ENCODE peak calls at places on chromosomes 5 and 9, in nine cellular contexts. F is fibroblast of lung, C is cardiac muscle cell, W is neural progenitor cell, N is heart left ventricle, E is lower leg skin, U is SK-N-SH, I is fibroblast of the aortic adventitia, P is stomach. T is an unnamed sample.

GRCh38 chr5:10354048-10354872 is 765 bp downstream of the MARCHF6 start:
- DNase-seq in C (peak), F (peak), I (peak), E (no peak), N (peak), P (peak), W (peak), U (no peak), T (no peak)

GRCh38 chr9:37262410-37262809 is 142.0 kb downstream of the ZCCHC7 start:
- DNase-seq in E (no peak), C (peak), F (peak), P (no peak), I (peak), U (peak), W (peak), N (no peak), T (no peak)

GRCh38 chr9:110029422-110029814 is 178.5 kb downstream of the C9orf152 start:
- DNase-seq in I (peak), F (peak), P (no peak), N (no peak), E (peak), C (peak), U (no peak), W (no peak), T (no peak)

GRCh38 chr5:169426674-169427250 is 125.8 kb upstream of the SLIT3 start:
- DNase-seq in U (no peak), F (no peak), I (no peak), W (no peak), C (no peak), P (no peak), E (no peak), N (no peak), T (no peak)

GRCh38 chr9:135839516-135839915 is 67.8 kb downstream of the CAMSAP1 start:
- DNase-seq in F (no peak), I (no peak), N (no peak), E (peak), W (no peak), C (no peak), P (no peak), U (no peak), T (no peak)

GRCh38 chr9:87685871-87686519 is 39.9 kb upstream of the CTSL start:
- DNase-seq in C (no peak), U (no peak), I (no peak), E (peak), F (peak), W (no peak), N (no peak), P (no peak), T (peak)

GRCh38 chr5:112183103-112183634 is 235.9 kb downstream of the EPB41L4A start:
- DNase-seq in C (peak), N (no peak), P (no peak), U (no peak), F (no peak), E (no peak), W (peak), I (peak), T (peak)

GRCh38 chr5:76764374-76764773 is 48.4 kb downstream of the F2R start:
- DNase-seq in F (no peak), N (no peak), C (no peak), I (no peak), P (no peak), E (no peak), W (no peak), U (no peak), T (no peak)

GRCh38 chr9:14362175-14362574 is 48.2 kb upstream of the NFIB start:
- DNase-seq in F (peak), I (peak), U (no peak), C (no peak), E (no peak), W (no peak), N (no peak), P (no peak), T (no peak)

GRCh38 chr5:55450050-55450765 is 84.6 kb downstream of the PLPP1 start:
- DNase-seq in W (no peak), F (peak), C (peak), P (no peak), U (no peak), N (no peak), E (no peak), I (peak), T (no peak)

GRCh38 chr9:37904647-37905505 is 949 bp upstream of the SLC25A51 start:
- DNase-seq in C (peak), N (peak), F (peak), U (peak), W (no peak), P (no peak), E (peak), I (peak), T (no peak)

GRCh38 chr5:135391869-135392255 is 7.2 kb downstream of the MACROH2A1 start:
- DNase-seq in W (no peak), C (no peak), F (no peak), U (no peak), N (no peak), I (no peak), P (no peak), E (peak), T (no peak)

GRCh38 chr9:1768561-1768960 is 246.6 kb upstream of the SMARCA2 start:
- DNase-seq in U (no peak), F (no peak), P (no peak), W (no peak), C (no peak), E (no peak), I (no peak), N (no peak), T (no peak)

GRCh38 chr9:73348485-73348884 is 196.8 kb downstream of the ANXA1 start:
- DNase-seq in P (no peak), W (peak), C (peak), U (no peak), I (peak), N (no peak), E (no peak), F (no peak), T (peak)

GRCh38 chr9:107431461-107431860 is 58.1 kb downstream of the KLF4 start:
- DNase-seq in W (no peak), F (no peak), N (no peak), E (no peak), U (no peak), I (no peak), P (no peak), C (no peak), T (no peak)

GRCh38 chr5:72154076-72154756 is 46.9 kb downstream of the MAP1B start:
- DNase-seq in E (no peak), N (peak), C (no peak), I (no peak), U (peak), W (no peak), F (no peak), P (peak), T (no peak)

GRCh38 chr9:80555782-80556325 is 984.1 kb downstream of the TLE4 start:
- DNase-seq in W (no peak), I (no peak), N (no peak), C (peak), P (no peak), F (peak), E (no peak), U (no peak), T (no peak)

GRCh38 chr9:35415769-35416427 is 74.0 kb upstream of the RUSC2 start:
- DNase-seq in P (no peak), I (no peak), U (no peak), C (no peak), W (peak), N (no peak), E (no peak), F (no peak), T (no peak)

GRCh38 chr5:138601444-138601843 is 26.2 kb upstream of the HSPA9 start:
- DNase-seq in F (peak), W (no peak), E (peak), P (peak), I (peak), N (no peak), C (peak), U (no peak), T (no peak)

GRCh38 chr9:105854783-105855709 is 160.7 kb downstream of the TMEM38B start:
- DNase-seq in P (no peak), I (no peak), N (no peak), F (no peak), C (no peak), U (no peak), W (no peak), E (no peak), T (no peak)

GRCh38 chr5:56147679-56148230 is 85.4 kb downstream of the ANKRD55 start:
- DNase-seq in U (no peak), N (no peak), I (no peak), P (no peak), C (no peak), E (no peak), W (no peak), F (no peak), T (no peak)

GRCh38 chr5:68176802-68177479 is 38.6 kb upstream of the PIK3R1 start:
- DNase-seq in F (no peak), U (no peak), P (no peak), W (no peak), C (peak), E (no peak), N (no peak), I (no peak), T (no peak)

GRCh38 chr9:15293727-15294405 is 13.2 kb downstream of the TTC39B start:
- DNase-seq in U (no peak), I (peak), P (no peak), C (peak), F (peak), N (no peak), W (no peak), E (no peak), T (no peak)

GRCh38 chr5:83577036-83577636 is 105.6 kb downstream of the VCAN start:
- DNase-seq in I (peak), P (peak), E (no peak), W (no peak), U (no peak), F (no peak), C (peak), N (no peak), T (no peak)

GRCh38 chr5:55234171-55234700 is 828 bp upstream of the CCNO start:
- DNase-seq in U (peak), C (peak), N (no peak), P (peak), F (no peak), W (peak), E (no peak), I (peak), T (peak)

GRCh38 chr5:541888-542692 is 17.8 kb upstream of the SLC9A3 start:
- DNase-seq in I (no peak), U (no peak), W (no peak), E (no peak), C (no peak), F (no peak), N (no peak), P (no peak), T (peak)

GRCh38 chr5:9801908-9802307 is 171.8 kb upstream of the TAS2R1 start:
- DNase-seq in F (no peak), C (no peak), P (no peak), U (no peak), N (no peak), E (no peak), I (no peak), W (no peak), T (no peak)

GRCh38 chr5:32233696-32234447 is 59.8 kb upstream of the GOLPH3 start:
- DNase-seq in P (peak), U (no peak), F (peak), C (peak), W (no peak), I (peak), E (no peak), N (no peak), T (no peak)

GRCh38 chr9:18666987-18667772 is 193.2 kb downstream of the ADAMTSL1 start:
- DNase-seq in E (no peak), N (no peak), W (no peak), P (no peak), I (peak), C (peak), U (no peak), F (peak), T (no peak)

GRCh38 chr9:100167176-100167575 is 68.1 kb downstream of the INVS start:
- DNase-seq in I (no peak), U (no peak), W (no peak), N (no peak), E (no peak), C (peak), P (no peak), F (no peak), T (no peak)

GRCh38 chr9:100170085-100170484 is 71.0 kb downstream of the INVS start:
- DNase-seq in E (no peak), F (no peak), C (peak), W (no peak), I (peak), U (no peak), N (no peak), P (no peak), T (no peak)

GRCh38 chr9:100170556-100170955 is 71.5 kb downstream of the INVS start:
- DNase-seq in W (no peak), N (no peak), I (no peak), F (no peak), C (no peak), U (no peak), E (no peak), P (no peak), T (no peak)

GRCh38 chr9:100167912-100168775 is 69.1 kb downstream of the INVS start:
- DNase-seq in U (no peak), E (no peak), F (no peak), C (no peak), I (no peak), N (no peak), W (peak), P (no peak), T (no peak)
- TF ChIP-seq CTCF in U (no peak), E (no peak), F (peak), C (no peak), I (peak), N (no peak), W (no peak), P (no peak), T (no peak)

GRCh38 chr5:174970502-174970901 is 246.1 kb downstream of the MSX2 start:
- DNase-seq in W (no peak), P (no peak), E (no peak), F (no peak), C (no peak), U (no peak), I (no peak), N (no peak), T (no peak)
- TF ChIP-seq CTCF in W (no peak), P (no peak), E (no peak), F (no peak), C (no peak), U (no peak), I (no peak), N (no peak), T (no peak)

GRCh38 chr9:12882430-12882829 is 107.6 kb downstream of the LURAP1L start:
- DNase-seq in E (no peak), N (no peak), U (no peak), C (peak), I (peak), W (no peak), P (no peak), F (peak), T (no peak)

GRCh38 chr9:12880406-12881016 is 105.7 kb downstream of the LURAP1L start:
- DNase-seq in I (peak), W (no peak), N (no peak), C (peak), F (peak), U (peak), E (no peak), P (no peak), T (no peak)

GRCh38 chr9:12889402-12890106 is 114.7 kb downstream of the LURAP1L start:
- DNase-seq in U (no peak), N (no peak), P (no peak), E (no peak), C (peak), F (peak), W (no peak), I (no peak), T (no peak)

GRCh38 chr9:12884736-12885395 is 110.0 kb downstream of the LURAP1L start:
- DNase-seq in P (no peak), I (peak), U (peak), C (peak), E (no peak), W (peak), F (peak), N (no peak), T (no peak)
- TF ChIP-seq CTCF in P (no peak), I (peak), U (peak), C (peak), E (no peak), W (peak), F (peak), N (peak), T (peak)

GRCh38 chr9:7172445-7173115 is 414.8 kb downstream of the KDM4C start:
- DNase-seq in I (peak), U (peak), C (peak), N (no peak), W (no peak), E (no peak), F (peak), P (no peak), T (no peak)

GRCh38 chr9:7173139-7173538 is 415.4 kb downstream of the KDM4C start:
- DNase-seq in I (peak), N (no peak), P (no peak), E (no peak), C (no peak), W (no peak), F (no peak), U (no peak), T (no peak)

GRCh38 chr9:7174301-7174700 is 416.5 kb downstream of the KDM4C start:
- DNase-seq in F (no peak), C (no peak), N (no peak), I (no peak), P (no peak), E (no peak), U (no peak), W (no peak), T (no peak)

GRCh38 chr9:7176574-7176973 is 418.8 kb downstream of the KDM4C start:
- DNase-seq in W (no peak), F (no peak), I (peak), U (peak), P (no peak), E (no peak), C (no peak), N (no peak), T (no peak)

DNA sequence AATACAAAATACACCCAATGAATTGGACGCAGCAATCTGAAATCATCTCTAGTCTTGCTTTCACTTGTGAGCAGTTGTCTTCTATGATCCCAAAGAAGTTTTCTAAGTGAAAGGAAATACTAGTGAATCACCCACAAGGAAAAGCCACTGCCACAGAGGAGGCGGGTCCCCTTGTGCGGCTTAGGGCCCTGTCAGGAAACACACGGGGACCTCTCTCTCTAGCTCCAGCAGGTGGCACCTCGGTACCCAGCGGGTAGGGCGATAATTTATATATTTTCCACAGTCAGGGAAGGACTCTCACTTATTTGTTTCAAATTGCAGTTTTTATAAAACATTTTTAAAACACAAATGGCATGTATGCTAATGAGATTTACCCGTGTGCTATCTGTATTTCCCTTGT is 417.1 kb downstream of the KDM4C start:
- DNase-seq in W (no peak), I (no peak), F (no peak), C (no peak), P (no peak), U (peak), E (no peak), N (no peak), T (no peak)
- TF ChIP-seq CTCF in W (peak), I (no peak), F (no peak), C (no peak), P (no peak), U (no peak), E (no peak), N (no peak), T (no peak)

GRCh38 chr9:126832440-126832839 is 27.6 kb downstream of the ZBTB43 start:
- DNase-seq in N (no peak), W (no peak), P (no peak), U (no peak), F (no peak), E (no peak), I (no peak), C (no peak), T (no peak)
- TF ChIP-seq CTCF in N (no peak), W (no peak), P (no peak), U (no peak), F (no peak), E (no peak), I (no peak), C (no peak), T (no peak)

DNA sequence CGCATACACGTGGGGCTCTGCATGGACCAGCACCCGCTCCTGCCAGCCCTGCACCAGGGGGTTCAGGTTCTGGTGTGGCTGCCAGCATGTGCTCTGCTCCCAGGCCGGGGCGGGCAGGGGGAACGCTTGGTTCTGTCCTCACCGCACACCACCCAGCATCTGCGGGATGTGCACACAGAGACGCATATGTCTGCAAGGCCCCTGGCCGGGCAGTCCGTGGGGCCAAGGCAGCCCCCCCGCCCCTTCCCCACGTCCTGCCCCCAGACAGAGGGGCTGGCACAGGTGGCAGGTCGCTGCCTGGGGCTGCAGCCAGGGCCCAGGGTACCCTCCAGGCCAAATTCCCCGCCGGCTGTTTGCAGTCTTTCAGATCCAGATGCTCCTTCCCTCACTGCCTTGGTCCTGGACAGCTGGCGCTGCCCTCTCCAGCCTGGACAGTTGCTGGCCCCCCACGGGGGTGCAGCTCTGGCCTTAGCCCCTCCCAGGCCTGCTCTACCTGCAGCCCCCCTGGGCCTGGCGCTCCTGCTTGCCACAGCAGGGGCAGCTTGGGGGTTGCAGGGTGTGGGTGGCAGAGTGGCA is 18.0 kb upstream of the NRARP start:
- DNase-seq in W (no peak), C (no peak), U (peak), F (no peak), P (peak), E (peak), I (no peak), N (no peak), T (no peak)
- TF ChIP-seq CTCF in W (no peak), C (no peak), U (no peak), F (no peak), P (no peak), E (no peak), I (no peak), N (no peak), T (no peak)

T was measured in nephron progenitor cell.